ENCODE peak calls at places on chromosomes 16 and 17, in eight cellular contexts. N is transverse colon, R is GM12878, W is sigmoid colon, S is tibial nerve, A is stomach, H is suprapubic skin, K is ovary. Y is an unnamed sample. For H3K4me1, the result is how much of the 10 kb centered on the place peaks cover.

GRCh38 chr16:82535262-82535661 is 91.5 kb upstream of the CDH13 start:
- DNase-seq in N (no peak), R (no peak), W (no peak), S (no peak), A (no peak), H (no peak), K (no peak), Y (no peak)

GRCh38 chr17:35731239-35731931 is at the start of gene RASL10B:
- DNase-seq in N (peak), R (no peak), W (peak), S (no peak), A (peak), H (no peak), K (peak), Y (peak)

GRCh38 chr16:82782715-82783251 is 156.0 kb downstream of the CDH13 start:
- DNase-seq in N (peak), R (no peak), W (no peak), S (no peak), A (no peak), H (no peak), K (no peak), Y (no peak)

GRCh38 chr16:29307598-29308507 is 98.7 kb downstream of the NPIPB11 start:
- DNase-seq in N (no peak), R (no peak), W (peak), S (no peak), A (no peak), H (no peak), K (no peak), Y (no peak)

GRCh38 chr16:608019-608418 is 18.2 kb downstream of the RAB40C start:
- DNase-seq in N (no peak), R (no peak), W (no peak), S (no peak), A (no peak), H (no peak), K (no peak), Y (no peak)

GRCh38 chr16:20153444-20153843 is 79.8 kb upstream of the GPR139 start:
- DNase-seq in N (no peak), R (no peak), W (no peak), S (no peak), A (no peak), H (no peak), K (no peak), Y (no peak)

GRCh38 chr17:38349097-38349904 is 2.3 kb upstream of the SOCS7 start:
- DNase-seq in N (peak), R (peak), W (peak), S (peak), A (peak), H (no peak), K (peak), Y (peak)

GRCh38 chr17:11598274-11599221 is at the start of gene DNAH9:
- DNase-seq in N (peak), R (no peak), W (peak), S (peak), A (peak), H (peak), K (peak), Y (peak)

GRCh38 chr16:23508589-23509440 is 1.5 kb downstream of the GGA2 start:
- DNase-seq in N (peak), R (no peak), W (no peak), S (no peak), A (no peak), H (no peak), K (no peak), Y (no peak)

GRCh38 chr16:88435437-88436355 is 17.4 kb upstream of the ZFPM1 start:
- DNase-seq in N (no peak), R (no peak), W (no peak), S (no peak), A (no peak), H (no peak), K (no peak), Y (no peak)

GRCh38 chr16:89853306-89853993 is 19.9 kb upstream of the TCF25 start:
- DNase-seq in N (peak), R (no peak), W (no peak), S (no peak), A (peak), H (no peak), K (no peak), Y (no peak)

GRCh38 chr16:73183678-73184092 is 135.8 kb upstream of the ZFHX3 start:
- DNase-seq in N (no peak), R (no peak), W (peak), S (no peak), A (no peak), H (no peak), K (peak), Y (no peak)

GRCh38 chr17:45338023-45338781 is 21.4 kb upstream of the MAP3K14 start:
- DNase-seq in N (peak), R (no peak), W (peak), S (no peak), A (no peak), H (no peak), K (peak), Y (no peak)

GRCh38 chr16:2196162-2196980 is at the start of gene CASKIN1:
- DNase-seq in N (no peak), R (no peak), W (no peak), S (no peak), A (no peak), H (no peak), K (no peak), Y (no peak)

GRCh38 chr17:80254396-80255241 is 6.0 kb upstream of the RNF213 start:
- DNase-seq in N (peak), R (peak), W (no peak), S (no peak), A (peak), H (no peak), K (no peak), Y (no peak)

GRCh38 chr16:66289051-66289680 is 77.3 kb upstream of the CDH5 start:
- DNase-seq in N (no peak), R (no peak), W (peak), S (no peak), A (no peak), H (peak), K (no peak), Y (no peak)

GRCh38 chr17:21218101-21218500 is 4.1 kb upstream of the TMEM11 start:
- DNase-seq in N (no peak), R (no peak), W (no peak), S (no peak), A (no peak), H (no peak), K (no peak), Y (no peak)

GRCh38 chr16:55257971-55258613 is 65.9 kb upstream of the IRX6 start:
- DNase-seq in N (peak), R (no peak), W (no peak), S (no peak), A (peak), H (peak), K (no peak), Y (no peak)

GRCh38 chr16:3164121-3164991 is 23.6 kb upstream of the OR1F1 start:
- DNase-seq in N (no peak), R (no peak), W (no peak), S (no peak), A (no peak), H (no peak), K (no peak), Y (no peak)

GRCh38 chr17:2157081-2157480 is 102.2 kb downstream of the HIC1 start:
- DNase-seq in N (no peak), R (no peak), W (peak), S (no peak), A (no peak), H (no peak), K (no peak), Y (no peak)

GRCh38 chr17:17626151-17626805 is 34.8 kb upstream of the PEMT start:
- DNase-seq in N (no peak), R (no peak), W (no peak), S (no peak), A (no peak), H (no peak), K (no peak), Y (no peak)

GRCh38 chr17:10612957-10613744 is 44.0 kb downstream of the MYH3 start:
- DNase-seq in N (no peak), R (no peak), W (no peak), S (no peak), A (no peak), H (no peak), K (no peak), Y (no peak)

GRCh38 chr17:58564971-58565370 is 50.5 kb upstream of the MTMR4 start:
- DNase-seq in N (no peak), R (no peak), W (no peak), S (no peak), A (no peak), H (no peak), K (no peak), Y (no peak)

GRCh38 chr16:70661918-70662641 is 15.7 kb downstream of the IL34 start:
- DNase-seq in N (no peak), R (no peak), W (peak), S (no peak), A (no peak), H (no peak), K (peak), Y (no peak)

GRCh38 chr16:54462151-54462651 is 175.6 kb upstream of the IRX3 start:
- DNase-seq in N (no peak), R (no peak), W (no peak), S (no peak), A (no peak), H (no peak), K (no peak), Y (no peak)

GRCh38 chr17:55433629-55434422 is 12.2 kb upstream of the MMD start:
- DNase-seq in N (peak), R (no peak), W (peak), S (no peak), A (peak), H (no peak), K (no peak), Y (no peak)

GRCh38 chr17:61849674-61850073 is 13.7 kb downstream of the BRIP1 start:
- DNase-seq in N (no peak), R (no peak), W (no peak), S (no peak), A (no peak), H (no peak), K (no peak), Y (no peak)

GRCh38 chr17:33484559-33484958 is 191.5 kb upstream of the ASIC2 start:
- DNase-seq in N (no peak), R (no peak), W (no peak), S (no peak), A (no peak), H (no peak), K (no peak), Y (no peak)

GRCh38 chr16:67186550-67186950 is 2.8 kb upstream of the MATCAP1 start:
- DNase-seq in N (no peak), R (no peak), W (no peak), S (no peak), A (no peak), H (no peak), K (no peak), Y (no peak)

GRCh38 chr16:21001262-21001661 is 100.7 kb downstream of the LYRM1 start:
- DNase-seq in N (peak), R (no peak), W (no peak), S (no peak), A (no peak), H (no peak), K (no peak), Y (peak)

GRCh38 chr17:82042649-82043048 is 5.2 kb upstream of the DCXR start:
- DNase-seq in N (no peak), R (no peak), W (no peak), S (no peak), A (no peak), H (no peak), K (no peak), Y (no peak)
- H3K4me1 ChIP-seq in N (under half), R (under half), W (under half), S (under half), A (under half), H (under half), K (under half), Y (under half)

GRCh38 chr16:30985401-30986128 is 558 bp downstream of the HSD3B7 start:
- DNase-seq in N (peak), R (no peak), W (no peak), S (no peak), A (peak), H (no peak), K (peak), Y (no peak)
- TF ChIP-seq EP300 in N (no peak), R (no peak), W (no peak), S (no peak), A (no peak), H (no peak), K (no peak), Y (no peak)

DNA sequence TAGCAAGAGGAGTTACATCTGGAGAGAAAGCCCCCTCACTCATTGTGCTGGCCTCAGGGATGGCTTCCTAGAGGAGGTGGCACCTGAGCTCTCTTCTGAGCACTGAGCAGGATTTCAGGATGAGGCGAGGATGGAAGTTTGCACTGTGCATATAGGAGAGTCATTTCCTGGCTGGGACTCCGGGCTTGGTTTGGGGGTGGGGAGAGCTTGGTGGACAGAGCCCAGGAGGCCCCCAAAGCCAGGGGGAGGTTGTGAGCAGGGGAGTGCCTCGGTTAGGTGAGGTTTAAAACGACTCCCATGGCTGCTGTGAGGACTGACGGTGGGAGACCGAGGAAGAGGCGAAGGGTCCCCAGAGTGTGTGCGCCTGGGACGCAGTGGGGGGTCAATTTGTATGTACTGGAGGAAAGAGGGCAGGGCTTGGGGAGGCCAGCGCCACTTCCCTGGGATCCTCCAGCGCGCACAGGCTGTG is 1.2 kb downstream of the CAMKK1 start:
- DNase-seq in N (no peak), R (no peak), W (no peak), S (no peak), A (no peak), H (no peak), K (no peak), Y (no peak)
- H3K4me1 ChIP-seq in N (half or more), R (under half), W (under half), S (under half), A (half or more), H (half or more), K (under half), Y (half or more)

GRCh38 chr16:48385272-48385953 is at the start of gene SIAH1:
- DNase-seq in N (peak), R (no peak), W (peak), S (peak), A (peak), H (peak), K (peak), Y (no peak)
- TF ChIP-seq EP300 in N (no peak), R (no peak), W (no peak), S (peak), A (no peak), H (no peak), K (no peak), Y (no peak)

GRCh38 chr17:78250891-78251772 is 19.7 kb downstream of the TMEM235 start:
- DNase-seq in N (peak), R (no peak), W (peak), S (peak), A (peak), H (no peak), K (peak), Y (no peak)
- H3K4me1 ChIP-seq in N (under half), R (under half), W (under half), S (under half), A (under half), H (under half), K (under half), Y (under half)

GRCh38 chr16:4790261-4790660 is 2.1 kb upstream of the SEPTIN12 start:
- DNase-seq in N (no peak), R (no peak), W (no peak), S (no peak), A (no peak), H (no peak), K (no peak), Y (no peak)
- TF ChIP-seq EP300 in N (no peak), R (no peak), W (no peak), S (no peak), A (no peak), H (no peak), K (no peak), Y (no peak)

GRCh38 chr17:48412841-48413240 is 17.2 kb downstream of the SKAP1 start:
- DNase-seq in N (no peak), R (no peak), W (no peak), S (no peak), A (no peak), H (no peak), K (no peak), Y (no peak)
- H3K4me1 ChIP-seq in N (under half), R (under half), W (under half), S (under half), A (under half), H (under half), K (under half), Y (under half)

GRCh38 chr17:79035686-79036085 is 11.7 kb downstream of the C1QTNF1 start:
- DNase-seq in N (no peak), R (no peak), W (no peak), S (no peak), A (no peak), H (no peak), K (no peak), Y (no peak)

GRCh38 chr17:79036181-79036580 is 12.2 kb downstream of the C1QTNF1 start:
- DNase-seq in N (no peak), R (no peak), W (peak), S (no peak), A (no peak), H (no peak), K (no peak), Y (no peak)

GRCh38 chr17:79038545-79039135 is 14.7 kb downstream of the C1QTNF1 start:
- DNase-seq in N (no peak), R (no peak), W (peak), S (no peak), A (no peak), H (peak), K (no peak), Y (no peak)

GRCh38 chr17:79034931-79035485 is 11.0 kb downstream of the C1QTNF1 start:
- DNase-seq in N (no peak), R (no peak), W (peak), S (no peak), A (no peak), H (no peak), K (no peak), Y (no peak)

DNA sequence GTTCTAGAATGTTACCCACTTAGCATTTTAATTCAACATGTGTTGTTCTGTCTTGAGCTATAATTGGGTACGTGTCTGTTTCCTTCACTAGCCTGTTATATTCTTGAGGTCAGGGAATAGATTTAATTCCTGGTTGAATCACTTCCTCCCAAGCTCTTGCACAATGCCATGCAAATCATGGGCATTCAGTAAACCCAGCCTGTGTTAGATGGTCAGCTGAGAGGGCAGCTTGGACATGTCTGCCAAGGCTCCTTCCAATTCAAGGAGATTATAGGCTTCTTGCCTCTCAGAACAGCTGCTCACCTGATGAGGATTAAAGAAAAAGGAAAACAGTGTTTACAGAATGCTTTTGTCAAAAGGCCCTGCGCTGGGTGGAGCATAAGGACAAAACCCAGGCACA is 12.6 kb downstream of the C1QTNF1 start:
- DNase-seq in N (no peak), R (no peak), W (peak), S (no peak), A (no peak), H (no peak), K (no peak), Y (no peak)
- TF ChIP-seq EP300 in N (no peak), R (no peak), W (no peak), S (peak), A (no peak), H (no peak), K (no peak), Y (no peak)

DNA sequence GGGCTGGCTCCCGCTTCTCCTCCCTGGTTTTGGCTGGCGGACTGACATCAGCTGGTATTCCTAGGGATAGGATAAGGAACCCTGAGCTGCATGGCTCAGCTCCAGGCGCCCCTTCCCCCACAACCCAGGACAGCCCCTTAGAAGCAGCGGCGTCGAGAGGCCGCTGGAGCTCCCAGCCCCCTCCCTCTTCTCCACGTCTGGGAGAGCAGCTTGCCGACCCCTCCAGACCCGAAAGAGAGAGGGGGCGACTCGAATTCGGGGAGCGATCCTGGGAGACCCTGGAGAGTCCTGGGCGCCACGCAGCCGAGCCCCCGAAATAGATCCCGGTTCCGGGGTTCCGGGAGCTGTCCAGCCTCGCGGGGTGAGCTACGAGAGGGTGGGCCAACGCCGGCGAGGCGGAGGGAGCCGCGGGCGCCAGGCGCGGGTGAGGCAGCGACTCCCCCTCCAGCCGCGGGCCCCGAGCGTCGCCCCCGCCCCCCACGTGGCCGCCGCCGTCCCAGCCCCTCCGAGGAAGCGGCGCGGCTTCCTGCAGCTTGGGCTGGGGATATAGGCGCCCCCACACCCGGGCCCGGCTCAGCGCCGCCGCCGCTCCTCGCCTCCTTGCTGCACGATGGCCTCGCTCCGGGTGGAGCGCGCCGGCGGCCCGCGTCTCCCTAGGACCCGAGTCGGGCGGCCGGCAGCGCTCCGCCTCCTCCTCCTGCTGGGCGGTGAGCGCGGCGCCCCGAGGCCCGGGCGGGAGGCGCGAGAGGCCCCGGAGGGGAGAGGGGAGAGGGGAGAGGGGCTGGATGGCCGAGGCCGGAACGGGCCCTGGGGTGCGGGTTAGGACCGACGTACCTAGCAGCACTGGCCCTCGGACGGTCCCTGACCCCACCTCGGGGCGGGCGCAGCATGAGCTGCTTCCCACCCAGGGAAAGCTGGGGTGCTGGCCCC is at the start of gene RAMP2:
- DNase-seq in N (no peak), R (no peak), W (peak), S (no peak), A (peak), H (no peak), K (peak), Y (no peak)
- H3K4me1 ChIP-seq in N (under half), R (under half), W (under half), S (under half), A (under half), H (under half), K (under half), Y (under half)

GRCh38 chr17:14921936-14922335 is 343.2 kb downstream of the PMP22 start:
- DNase-seq in N (no peak), R (no peak), W (no peak), S (no peak), A (no peak), H (no peak), K (no peak), Y (no peak)

GRCh38 chr17:14919580-14920160 is 345.5 kb downstream of the PMP22 start:
- DNase-seq in N (no peak), R (no peak), W (no peak), S (no peak), A (no peak), H (no peak), K (no peak), Y (no peak)

GRCh38 chr17:14922421-14922820 is 342.7 kb downstream of the PMP22 start:
- DNase-seq in N (no peak), R (no peak), W (no peak), S (no peak), A (no peak), H (no peak), K (no peak), Y (no peak)

GRCh38 chr17:14919049-14919545 is 346.0 kb downstream of the PMP22 start:
- DNase-seq in N (no peak), R (no peak), W (no peak), S (no peak), A (no peak), H (no peak), K (no peak), Y (no peak)

GRCh38 chr17:14918540-14918939 is 346.6 kb downstream of the PMP22 start:
- DNase-seq in N (no peak), R (no peak), W (no peak), S (no peak), A (no peak), H (no peak), K (no peak), Y (no peak)
- TF ChIP-seq EP300 in N (no peak), R (no peak), W (no peak), S (no peak), A (no peak), H (no peak), K (no peak), Y (no peak)

Y was measured in esophagus muscularis mucosa.